ENCODE peak calls at places on chromosomes 3 and 15, in four cellular contexts. T is PC-3, A is HepG2, W is colonic mucosa. C is an unnamed sample.

GRCh38 chr15:58282060-58282708 is 144.0 kb downstream of the AQP9 start:
- DNase-seq in T (no peak), W (no peak), A (peak; percentile 58), C (no peak)

GRCh38 chr3:134655706-134656105 is 4.9 kb upstream of the KY start:
- DNase-seq in A (no peak), T (no peak), W (no peak), C (no peak)

GRCh38 chr3:23623841-23624240 is 181.9 kb upstream of the UBE2E1 start:
- DNase-seq in T (no peak), W (no peak), A (no peak), C (no peak)

GRCh38 chr3:32467333-32468070 is 35.1 kb downstream of the CMTM6 start:
- DNase-seq in T (peak; percentile 87), W (peak; percentile 74), A (no peak), C (peak; percentile 86)

GRCh38 chr3:160828880-160829279 is 72.8 kb downstream of the PPM1L start:
- DNase-seq in W (no peak), A (no peak), T (no peak), C (no peak)

GRCh38 chr3:177591371-177591770 is 394.1 kb upstream of the TBL1XR1 start:
- DNase-seq in A (no peak), T (no peak), W (no peak), C (no peak)

GRCh38 chr3:123290107-123290930 is 88.6 kb downstream of the SEC22A start:
- DNase-seq in T (no peak), W (no peak), A (no peak), C (no peak)

GRCh38 chr3:106589306-106589942 is 720.6 kb upstream of the CBLB start:
- DNase-seq in W (no peak), T (no peak), A (no peak), C (no peak)

GRCh38 chr3:127483902-127484591 is 106.5 kb downstream of the TPRA1 start:
- DNase-seq in W (no peak), A (no peak), T (no peak), C (no peak)

GRCh38 chr15:26125664-26126063 is 262.5 kb upstream of the ATP10A start:
- DNase-seq in T (no peak), A (no peak), W (no peak), C (no peak)

GRCh38 chr15:45634442-45635190 is at the start of gene SQOR:
- DNase-seq in T (peak; percentile 85), W (peak; percentile 94), A (peak; percentile 68), C (peak; percentile 95)

GRCh38 chr3:64530434-64531049 is 157.3 kb downstream of the ADAMTS9 start:
- DNase-seq in T (peak; percentile 62), A (peak; percentile 18), W (peak; percentile 70), C (no peak)

GRCh38 chr15:80518522-80518921 is 114.3 kb downstream of the ARNT2 start:
- DNase-seq in W (no peak), A (no peak), T (no peak), C (no peak)

GRCh38 chr15:42092666-42093445 is 1.5 kb downstream of the PLA2G4D start:
- DNase-seq in A (no peak), W (peak; percentile 16), T (no peak), C (no peak)

GRCh38 chr3:112818289-112818688 is 28.4 kb downstream of the CD200R1L start:
- DNase-seq in W (no peak), A (no peak), T (peak; percentile 62), C (no peak)

GRCh38 chr15:70856884-70857546 is 3.1 kb upstream of the LARP6 start:
- DNase-seq in W (peak; percentile 68), T (peak; percentile 94), A (no peak), C (peak; percentile 85)

GRCh38 chr3:52428151-52429005 is 16.5 kb downstream of the SEMA3G start:
- DNase-seq in A (peak; percentile 76), T (peak; percentile 82), W (peak; percentile 69), C (peak; percentile 37)

GRCh38 chr3:143571548-143571947 is 276.7 kb downstream of the SLC9A9 start:
- DNase-seq in W (no peak), A (no peak), T (no peak), C (no peak)

GRCh38 chr3:39088456-39088855 is 19.0 kb downstream of the GORASP1 start:
- DNase-seq in T (no peak), A (no peak), W (no peak), C (no peak)

GRCh38 chr3:140186421-140186920 is 251.5 kb downstream of the CLSTN2 start:
- DNase-seq in W (peak; percentile 22), A (no peak), T (no peak), C (no peak)

GRCh38 chr3:175208316-175208715 is 349.2 kb downstream of the NAALADL2 start:
- DNase-seq in T (no peak), A (no peak), W (no peak), C (no peak)

GRCh38 chr15:55434989-55435825 is 26.9 kb downstream of the PIERCE2 start:
- DNase-seq in W (peak; percentile 26), T (peak; percentile 68), A (peak; percentile 54), C (no peak)

GRCh38 chr15:60079210-60079609 is 75.1 kb downstream of the FOXB1 start:
- DNase-seq in A (no peak), W (no peak), T (peak; percentile 26), C (no peak)

GRCh38 chr15:77481670-77482069 is 61.0 kb downstream of the HMG20A start:
- DNase-seq in T (no peak), W (no peak), A (no peak), C (no peak)

GRCh38 chr3:150292891-150293290 is 115.2 kb upstream of the TSC22D2 start:
- DNase-seq in T (no peak), A (no peak), W (no peak), C (no peak)

GRCh38 chr3:128113817-128114794 is 9.5 kb downstream of the RUVBL1 start:
- DNase-seq in W (no peak), A (no peak), T (no peak), C (peak; percentile 76)

GRCh38 chr15:36024066-36024465 is 478.1 kb upstream of the DPH6 start:
- DNase-seq in W (no peak), T (no peak), A (no peak), C (peak; percentile 61)

DNA sequence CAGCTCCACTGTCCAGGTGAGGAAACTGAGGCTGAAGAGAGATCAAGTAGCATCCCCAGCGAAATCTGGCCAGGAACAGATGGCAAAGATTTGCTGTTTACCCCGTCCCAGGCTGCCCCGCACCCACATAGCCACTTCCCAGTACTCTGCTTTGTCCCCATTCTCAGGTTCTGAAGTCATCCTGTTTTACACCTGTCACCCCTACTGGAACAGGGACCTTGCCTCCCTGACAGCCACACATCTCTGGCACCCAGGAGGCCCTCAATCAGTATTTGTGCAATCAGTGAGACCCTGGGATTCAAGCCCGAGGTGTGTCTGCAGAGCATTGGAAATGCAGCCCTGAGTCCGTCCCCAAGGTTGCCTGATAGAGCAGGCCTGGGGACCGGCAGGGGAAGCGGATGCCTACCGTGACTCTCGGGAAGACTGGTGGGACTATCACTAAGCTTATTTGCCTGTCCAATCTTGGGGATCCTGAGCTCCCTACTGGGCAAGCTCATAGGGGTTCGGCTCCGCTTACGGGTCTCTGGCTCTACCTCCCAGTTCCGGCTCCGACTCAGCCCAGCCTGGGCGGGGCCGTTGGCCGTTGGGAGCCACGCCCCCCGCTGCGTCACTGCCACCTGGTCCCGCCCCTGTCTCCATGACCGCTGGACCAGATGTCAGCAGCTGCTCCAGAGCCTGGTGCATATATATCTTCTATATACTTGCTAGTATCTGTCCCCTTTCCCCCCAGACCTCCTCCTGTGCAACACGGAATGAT is 17.5 kb upstream of the FANCD2 start:
- DNase-seq in W (peak; percentile 92), A (peak; percentile 58), T (peak; percentile 86), C (peak; percentile 91)
- H3K9ac ChIP-seq in W (peak overlapping the region; percentile 62), A (peak overlapping the region; percentile 70), T (peak overlapping the region; percentile 43), C (peak overlapping the region; percentile 58)

DNA sequence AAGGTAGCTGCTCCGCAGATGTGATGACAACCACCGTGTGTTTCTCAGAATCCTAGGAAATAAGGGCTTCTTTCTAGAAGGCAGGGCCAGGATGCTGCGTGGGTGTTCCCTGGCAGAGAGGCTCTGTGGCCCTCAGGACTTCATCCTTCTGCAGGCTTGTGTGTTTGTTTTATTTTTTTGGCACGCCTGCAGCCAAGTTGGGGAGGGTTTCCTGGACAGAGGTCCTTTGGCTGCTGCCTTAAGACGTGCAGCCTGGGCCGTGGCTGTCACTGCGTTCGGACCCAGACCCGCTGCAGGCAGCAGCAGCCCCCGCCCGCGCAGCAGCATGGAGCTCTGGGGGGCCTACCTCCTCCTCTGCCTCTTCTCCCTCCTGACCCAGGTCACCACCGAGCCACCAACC is at the start of gene CLEC3B:
- DNase-seq in T (peak; percentile 29), A (no peak), W (peak; percentile 44), C (peak; percentile 88)
- H3K4me3 ChIP-seq in T (no peak within 1 kb of the TSS), A (no peak within 1 kb of the TSS), W (no peak within 1 kb of the TSS), C (peak within 1 kb of the TSS; percentile 47)

GRCh38 chr3:71304684-71305083 is 278.8 kb downstream of the FOXP1 start:
- DNase-seq in T (peak; percentile 52), A (peak; percentile 15), W (no peak), C (no peak)

GRCh38 chr3:71304261-71304646 is 279.3 kb downstream of the FOXP1 start:
- DNase-seq in W (no peak), A (no peak), T (no peak), C (no peak)

GRCh38 chr3:71302604-71303003 is 280.9 kb downstream of the FOXP1 start:
- DNase-seq in T (no peak), A (no peak), W (no peak), C (no peak)

GRCh38 chr3:71305246-71306206 is 278.0 kb downstream of the FOXP1 start:
- DNase-seq in W (peak; percentile 36), A (peak; percentile 70), T (peak; percentile 38), C (no peak)

GRCh38 chr3:71303627-71304260 is 279.8 kb downstream of the FOXP1 start:
- DNase-seq in W (no peak), A (no peak), T (no peak), C (no peak)
- H3K9ac ChIP-seq in W (no peak overlapping the region), A (no peak overlapping the region), T (no peak overlapping the region), C (no peak overlapping the region)

GRCh38 chr3:171256445-171257250 is 203.6 kb downstream of the TNIK start:
- DNase-seq in T (peak; percentile 53), W (no peak), A (no peak), C (no peak)

GRCh38 chr3:171260430-171260829 is 199.8 kb downstream of the TNIK start:
- DNase-seq in W (no peak), T (no peak), A (no peak), C (no peak)

GRCh38 chr3:171255236-171255806 is 204.9 kb downstream of the TNIK start:
- DNase-seq in T (no peak), A (no peak), W (no peak), C (no peak)

GRCh38 chr3:171258316-171258715 is 201.9 kb downstream of the TNIK start:
- DNase-seq in W (no peak), A (no peak), T (no peak), C (no peak)

DNA sequence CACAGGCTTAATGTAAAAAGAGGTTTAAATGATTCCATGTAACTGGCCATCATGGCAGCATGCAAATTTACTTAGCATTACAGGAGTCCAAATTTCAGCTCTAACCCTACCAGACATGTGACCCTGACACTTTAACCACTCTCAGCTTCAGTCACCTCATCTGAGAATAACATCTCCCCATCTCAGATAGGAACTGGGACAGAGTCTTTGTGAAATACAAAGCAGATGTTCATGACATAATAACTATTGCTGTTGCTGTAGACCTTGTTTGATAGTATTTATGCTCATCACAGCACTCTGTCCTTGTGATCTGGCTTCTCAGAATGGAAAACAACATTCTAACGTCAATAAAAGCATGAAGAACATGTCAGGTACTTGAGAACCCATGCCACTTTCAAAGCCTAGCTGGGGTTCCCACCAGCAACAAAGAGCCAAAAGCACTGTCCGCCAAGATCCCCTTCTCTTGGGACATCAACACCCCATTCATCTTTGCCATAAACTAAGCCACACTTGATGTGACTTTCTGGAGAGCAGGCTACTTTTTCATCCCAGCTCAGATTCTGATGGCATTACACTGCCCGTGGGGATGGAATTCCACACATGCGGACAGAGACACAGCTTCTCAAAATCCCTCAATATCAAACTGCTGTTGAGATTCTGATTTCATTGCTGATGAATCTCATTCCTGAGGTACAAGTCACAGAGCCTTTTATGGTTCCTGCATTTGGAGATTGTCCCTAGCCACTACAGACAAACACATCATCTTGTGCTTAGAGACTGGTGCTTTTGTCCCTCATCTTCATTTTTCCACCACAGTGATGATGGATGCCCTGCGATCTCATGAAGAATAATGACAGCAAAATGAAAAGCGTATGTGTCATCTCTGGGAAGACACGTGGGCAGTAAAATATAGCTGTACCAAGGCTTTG is 202.7 kb downstream of the TNIK start:
- DNase-seq in W (no peak), A (no peak), T (peak; percentile 25), C (no peak)
- H3K4me3 ChIP-seq in W (no peak overlapping the region), A (no peak overlapping the region), T (no peak overlapping the region), C (no peak overlapping the region)

C was measured in kidney.